ENCODE peak calls at places on chromosomes 16 and 17, in four cellular contexts. O is activated naive CD4-positive, alpha-beta T cell; V is stimulated activated CD4-positive, alpha-beta T cell treated with anti-CD3 and anti-CD28 coated beads, TNF-alpha, amount 100 ng/mL, for 4 hours; I is adipocyte. D is an unnamed sample.
A peak's percentile ranks its signal among the peaks of the same experiment; 100 is the strongest.

GRCh38 chr16:8776193-8776592 is 21.2 kb downstream of the TMEM186 start:
- DNase-seq in O (no peak), V (no peak), I (no peak), D (peak; percentile 31)

GRCh38 chr16:61726125-61726524 is 310.1 kb downstream of the CDH8 start:
- DNase-seq in O (no peak), V (no peak), I (no peak), D (no peak)

GRCh38 chr17:81648707-81649085 is 7.6 kb downstream of the PDE6G start:
- DNase-seq in O (no peak), V (no peak), I (no peak), D (no peak)

GRCh38 chr16:162271-162991 is 3.3 kb upstream of the HBM start:
- DNase-seq in O (no peak), V (no peak), I (no peak), D (no peak)

GRCh38 chr17:64103751-64104364 is 26.1 kb downstream of the ERN1 start:
- DNase-seq in O (no peak), V (no peak), I (no peak), D (no peak)

GRCh38 chr17:12519956-12520594 is 145.6 kb upstream of the MYOCD start:
- DNase-seq in O (no peak), V (no peak), I (peak; percentile 31), D (no peak)

GRCh38 chr16:3659200-3659599 is 4.7 kb downstream of the DNASE1 start:
- DNase-seq in O (no peak), V (no peak), I (peak; percentile 52), D (no peak)

GRCh38 chr16:1772362-1772907 is at the start of gene EME2:
- DNase-seq in O (peak; percentile 47), V (no peak), I (peak; percentile 39), D (peak; percentile 79)

GRCh38 chr17:72682597-72682996 is 409.9 kb downstream of the SLC39A11 start:
- DNase-seq in O (no peak), V (no peak), I (no peak), D (no peak)

GRCh38 chr17:40121191-40121885 is 433 bp upstream of the MSL1 start:
- DNase-seq in O (no peak), V (no peak), I (peak; percentile 87), D (peak; percentile 69)

GRCh38 chr16:87166934-87167333 is 150.3 kb downstream of the C16orf95 start:
- DNase-seq in O (no peak), V (no peak), I (no peak), D (no peak)

GRCh38 chr16:10619271-10619849 is 39.0 kb upstream of the EMP2 start:
- DNase-seq in O (no peak), V (no peak), I (no peak), D (no peak)

GRCh38 chr17:20172378-20172775 is 163.2 kb downstream of the SPECC1 start:
- DNase-seq in O (no peak), V (no peak), I (no peak), D (no peak)

GRCh38 chr17:69448431-69449102 is 34.1 kb downstream of the MAP2K6 start:
- DNase-seq in O (no peak), V (no peak), I (peak; percentile 4), D (no peak)

GRCh38 chr17:40443196-40443987 is at the start of gene IGFBP4:
- DNase-seq in O (peak; percentile 65), V (peak; percentile 43), I (peak; percentile 93), D (peak; percentile 55)

GRCh38 chr16:340370-341091 is 12.0 kb downstream of the AXIN1 start:
- DNase-seq in O (no peak), V (no peak), I (no peak), D (peak; percentile 37)

GRCh38 chr17:3754458-3755334 is 31.0 kb downstream of the HASPIN start:
- DNase-seq in O (peak; percentile 81), V (peak; percentile 50), I (no peak), D (no peak)

GRCh38 chr16:51465026-51465425 is 314.0 kb upstream of the SALL1 start:
- DNase-seq in O (no peak), V (no peak), I (peak; percentile 63), D (no peak)

GRCh38 chr17:59858167-59858790 is 34.5 kb downstream of the TUBD1 start:
- DNase-seq in O (no peak), V (no peak), I (peak; percentile 50), D (no peak)

GRCh38 chr16:64152010-64152767 is 969.7 kb downstream of the CDH11 start:
- DNase-seq in O (no peak), V (no peak), I (peak; percentile 57), D (peak; percentile 38)

GRCh38 chr17:17800504-17801021 is 36.2 kb downstream of the SREBF1 start:
- DNase-seq in O (no peak), V (no peak), I (no peak), D (no peak)

GRCh38 chr17:57918017-57918895 is 37.0 kb downstream of the CUEDC1 start:
- DNase-seq in O (no peak), V (no peak), I (peak; percentile 49), D (no peak)

GRCh38 chr17:15023589-15023988 is 241.5 kb downstream of the PMP22 start:
- DNase-seq in O (no peak), V (no peak), I (no peak), D (no peak)

GRCh38 chr16:81516478-81517149 is 72.0 kb downstream of the CMIP start:
- DNase-seq in O (no peak), V (no peak), I (no peak), D (no peak)

GRCh38 chr16:69443809-69444611 is 19.6 kb downstream of the CYB5B start:
- DNase-seq in O (no peak), V (no peak), I (peak; percentile 74), D (no peak)

D was measured in Karpas-422.